ENCODE peak calls at places on chromosomes 13 and 19, in four cellular contexts. One of them, this sample, is unnamed.

GRCh38 chr19:19964416-19964815 is 63.7 kb downstream of the ZNF93 start:
- DNase-seq in fibroblast of lung: no peak
- DNase-seq in H1: no peak
- DNase-seq in upper lobe of right lung: no peak
- DNase-seq in this sample: no peak

GRCh38 chr13:110734561-110734960 is 21.1 kb downstream of the ING1 start:
- DNase-seq in fibroblast of lung: no peak
- DNase-seq in H1: no peak
- DNase-seq in upper lobe of right lung: no peak
- DNase-seq in this sample: no peak

GRCh38 chr13:44903596-44903995 is 85.7 kb downstream of the NUFIP1 start:
- DNase-seq in fibroblast of lung: peak; percentile 91
- DNase-seq in H1: no peak
- DNase-seq in upper lobe of right lung: peak; percentile 67
- DNase-seq in this sample: no peak

GRCh38 chr19:38952395-38953165 is 21.8 kb downstream of the MRPS12 start:
- DNase-seq in fibroblast of lung: no peak
- DNase-seq in H1: no peak
- DNase-seq in upper lobe of right lung: no peak
- DNase-seq in this sample: no peak

GRCh38 chr13:81582381-81582780 is 1241.5 kb upstream of the SPRY2 start:
- DNase-seq in fibroblast of lung: no peak
- DNase-seq in H1: no peak
- DNase-seq in upper lobe of right lung: no peak
- DNase-seq in this sample: no peak

GRCh38 chr19:18637644-18638630 is 1.1 kb downstream of the KLHL26 start:
- DNase-seq in fibroblast of lung: no peak
- DNase-seq in H1: no peak
- DNase-seq in upper lobe of right lung: no peak
- DNase-seq in this sample: no peak

GRCh38 chr13:75365724-75366173 is 116.2 kb downstream of the TBC1D4 start:
- DNase-seq in fibroblast of lung: peak; percentile 96
- DNase-seq in H1: no peak
- DNase-seq in upper lobe of right lung: no peak
- DNase-seq in this sample: no peak

GRCh38 chr13:112719016-112719415 is 29.2 kb downstream of the ATP11A start:
- DNase-seq in fibroblast of lung: peak; percentile 79
- DNase-seq in H1: no peak
- DNase-seq in upper lobe of right lung: no peak
- DNase-seq in this sample: no peak

GRCh38 chr13:97256343-97256783 is 34.2 kb downstream of the MBNL2 start:
- DNase-seq in fibroblast of lung: peak; percentile 99
- DNase-seq in H1: no peak
- DNase-seq in upper lobe of right lung: no peak
- DNase-seq in this sample: no peak

GRCh38 chr13:59452189-59452588 is 711.5 kb downstream of the DIAPH3 start:
- DNase-seq in fibroblast of lung: no peak
- DNase-seq in H1: no peak
- DNase-seq in upper lobe of right lung: no peak
- DNase-seq in this sample: no peak

GRCh38 chr13:28423010-28423409 is 71.9 kb downstream of the FLT1 start:
- DNase-seq in fibroblast of lung: no peak
- DNase-seq in H1: no peak
- DNase-seq in upper lobe of right lung: peak; percentile 77
- DNase-seq in this sample: no peak

GRCh38 chr19:23283925-23284324 is 33.7 kb upstream of the ZNF724 start:
- DNase-seq in fibroblast of lung: peak; percentile 10
- DNase-seq in H1: peak; percentile 54
- DNase-seq in upper lobe of right lung: no peak
- DNase-seq in this sample: peak; percentile 29
- H3K9me3 ChIP-seq in fibroblast of lung: no peaks in the 10 kb centered on the region
- H3K9me3 ChIP-seq in H1: peaks cover 8% of the 10 kb centered on the region
- H3K9me3 ChIP-seq in upper lobe of right lung: no peaks in the 10 kb centered on the region
- H3K9me3 ChIP-seq in this sample: no peaks in the 10 kb centered on the region

GRCh38 chr19:11806354-11807098 is 7.5 kb upstream of the ZNF440 start:
- DNase-seq in fibroblast of lung: no peak
- DNase-seq in H1: no peak
- DNase-seq in upper lobe of right lung: no peak
- DNase-seq in this sample: no peak
- H3K9me3 ChIP-seq in fibroblast of lung: peaks cover 4% of the 10 kb centered on the region
- H3K9me3 ChIP-seq in H1: peaks cover 36% of the 10 kb centered on the region
- H3K9me3 ChIP-seq in upper lobe of right lung: peaks cover 29% of the 10 kb centered on the region
- H3K9me3 ChIP-seq in this sample: peaks cover 16% of the 10 kb centered on the region

DNA sequence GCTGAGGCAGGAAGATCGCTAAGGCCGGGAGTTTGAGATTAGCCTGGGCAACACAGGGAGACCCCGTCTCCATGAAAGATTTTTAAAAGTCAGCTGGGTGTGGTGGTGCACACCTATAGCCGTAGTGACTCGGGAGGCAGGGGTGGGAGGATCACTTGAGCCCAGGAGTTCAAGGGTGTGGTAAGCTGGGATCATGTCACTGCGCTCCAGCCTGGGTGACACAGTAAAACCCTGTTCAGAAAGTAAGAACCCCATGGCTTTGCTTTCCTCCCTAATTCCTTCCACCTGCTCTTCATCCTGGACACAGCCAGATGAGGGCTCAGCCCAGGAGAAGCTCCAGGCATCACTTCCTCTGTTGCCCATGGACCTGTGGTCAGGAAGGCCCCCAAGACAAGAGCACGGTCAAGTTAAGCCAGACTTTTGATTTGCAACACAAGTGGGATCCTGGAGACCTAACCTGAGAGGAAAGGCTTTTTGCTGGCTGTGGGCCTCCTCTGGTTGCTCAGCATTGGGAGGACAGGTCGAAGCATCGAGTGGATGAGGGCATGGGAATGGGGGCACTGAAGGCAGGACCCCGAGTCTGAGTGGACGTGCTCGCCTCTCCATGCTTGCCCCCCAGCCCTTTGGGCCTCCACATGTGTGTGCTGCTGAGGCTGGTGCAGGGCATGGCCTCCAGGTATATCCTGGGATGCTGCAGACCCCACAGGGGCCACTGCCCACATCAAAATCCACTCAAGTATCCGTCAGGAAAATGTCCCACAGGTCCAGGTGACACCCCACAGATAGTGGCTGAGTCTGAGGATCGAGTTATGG is 25.4 kb downstream of the TUBA3C start:
- DNase-seq in fibroblast of lung: no peak
- DNase-seq in H1: no peak
- DNase-seq in upper lobe of right lung: peak; percentile 36
- DNase-seq in this sample: no peak
- H3K9me3 ChIP-seq in fibroblast of lung: no peaks in the 10 kb centered on the region
- H3K9me3 ChIP-seq in H1: peaks cover 100% of the 10 kb centered on the region
- H3K9me3 ChIP-seq in upper lobe of right lung: no peaks in the 10 kb centered on the region
- H3K9me3 ChIP-seq in this sample: no peaks in the 10 kb centered on the region

DNA sequence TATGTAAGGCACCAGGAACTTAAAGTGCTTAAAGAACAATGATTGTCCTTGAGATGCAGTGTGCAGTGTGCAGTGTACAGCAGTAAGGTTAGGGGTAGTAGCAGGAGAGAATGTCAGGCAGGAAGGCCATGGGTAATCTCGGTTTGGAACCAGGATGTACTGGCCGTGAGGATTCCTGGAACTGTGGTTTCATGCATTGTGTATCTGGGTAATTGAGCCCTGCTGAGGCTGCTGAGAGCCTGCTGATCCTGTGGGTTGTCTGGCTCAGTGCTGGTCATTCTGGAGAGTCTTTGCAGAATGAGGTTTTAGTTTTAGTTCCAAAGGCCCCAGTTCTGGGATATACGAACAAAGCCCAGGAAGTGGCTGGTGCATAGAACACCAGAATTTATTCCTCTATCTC is 71.0 kb downstream of the ZNF568 start:
- DNase-seq in fibroblast of lung: no peak
- DNase-seq in H1: no peak
- DNase-seq in upper lobe of right lung: no peak
- DNase-seq in this sample: no peak
- H3K9me3 ChIP-seq in fibroblast of lung: no peaks in the 10 kb centered on the region
- H3K9me3 ChIP-seq in H1: peaks cover 53% of the 10 kb centered on the region
- H3K9me3 ChIP-seq in upper lobe of right lung: no peaks in the 10 kb centered on the region
- H3K9me3 ChIP-seq in this sample: peaks cover 2% of the 10 kb centered on the region

GRCh38 chr19:56403261-56403660 is 871 bp upstream of the ZNF583 start:
- DNase-seq in fibroblast of lung: peak; percentile 40
- DNase-seq in H1: no peak
- DNase-seq in upper lobe of right lung: no peak
- DNase-seq in this sample: no peak

GRCh38 chr19:56400485-56400884 is 3.6 kb upstream of the ZNF583 start:
- DNase-seq in fibroblast of lung: no peak
- DNase-seq in H1: no peak
- DNase-seq in upper lobe of right lung: no peak
- DNase-seq in this sample: no peak

GRCh38 chr19:56403764-56404704 is at the start of gene ZNF583:
- DNase-seq in fibroblast of lung: peak; percentile 97
- DNase-seq in H1: peak; percentile 57
- DNase-seq in upper lobe of right lung: peak; percentile 98
- DNase-seq in this sample: peak; percentile 84

GRCh38 chr19:56404705-56405056 is 549 bp downstream of the ZNF583 start:
- DNase-seq in fibroblast of lung: no peak
- DNase-seq in H1: no peak
- DNase-seq in upper lobe of right lung: no peak
- DNase-seq in this sample: no peak

DNA sequence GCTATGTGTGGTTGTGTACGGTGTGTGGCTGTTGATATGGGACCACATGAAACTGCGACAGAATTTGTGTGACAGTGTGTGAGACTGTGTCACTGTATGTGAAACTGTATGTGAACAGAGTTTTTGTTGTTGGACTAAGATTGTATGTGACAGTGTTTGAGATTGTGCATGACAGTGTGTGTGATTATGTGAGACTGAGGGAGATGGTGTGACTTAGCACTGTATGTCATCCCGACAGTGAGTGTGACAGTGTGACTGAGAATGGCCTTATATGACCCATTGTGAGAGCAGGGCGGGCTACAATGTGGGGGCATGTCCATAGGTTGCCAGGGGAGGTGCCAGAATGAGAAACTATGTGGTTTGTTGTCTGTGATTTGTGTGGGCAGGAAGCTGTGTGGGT is 930 bp downstream of the ZNF583 start:
- DNase-seq in fibroblast of lung: peak; percentile 11
- DNase-seq in H1: no peak
- DNase-seq in upper lobe of right lung: no peak
- DNase-seq in this sample: no peak
- H3K9me3 ChIP-seq in fibroblast of lung: peaks cover 2% of the 10 kb centered on the region
- H3K9me3 ChIP-seq in H1: peaks cover 14% of the 10 kb centered on the region
- H3K9me3 ChIP-seq in upper lobe of right lung: peaks cover 14% of the 10 kb centered on the region
- H3K9me3 ChIP-seq in this sample: peaks cover 11% of the 10 kb centered on the region

GRCh38 chr13:51785592-51786424 is 18.2 kb downstream of the DHRS12 start:
- DNase-seq in fibroblast of lung: peak; percentile 47
- DNase-seq in H1: no peak
- DNase-seq in upper lobe of right lung: no peak
- DNase-seq in this sample: no peak
- H3K9me3 ChIP-seq in fibroblast of lung: no peaks in the 10 kb centered on the region
- H3K9me3 ChIP-seq in H1: no peaks in the 10 kb centered on the region
- H3K9me3 ChIP-seq in upper lobe of right lung: no peaks in the 10 kb centered on the region
- H3K9me3 ChIP-seq in this sample: no peaks in the 10 kb centered on the region

GRCh38 chr13:48621056-48621455 is 32.7 kb upstream of the CYSLTR2 start:
- DNase-seq in fibroblast of lung: no peak
- DNase-seq in H1: no peak
- DNase-seq in upper lobe of right lung: no peak
- DNase-seq in this sample: no peak
- H3K9me3 ChIP-seq in fibroblast of lung: no peaks in the 10 kb centered on the region
- H3K9me3 ChIP-seq in H1: peaks cover 17% of the 10 kb centered on the region
- H3K9me3 ChIP-seq in upper lobe of right lung: peaks cover 6% of the 10 kb centered on the region
- H3K9me3 ChIP-seq in this sample: no peaks in the 10 kb centered on the region

GRCh38 chr19:58003153-58003828 is 671 bp upstream of the ZNF606 start:
- DNase-seq in fibroblast of lung: peak; percentile 32
- DNase-seq in H1: no peak
- DNase-seq in upper lobe of right lung: no peak
- DNase-seq in this sample: no peak
- H3K9me3 ChIP-seq in fibroblast of lung: peaks cover 5% of the 10 kb centered on the region
- H3K9me3 ChIP-seq in H1: peaks cover 28% of the 10 kb centered on the region
- H3K9me3 ChIP-seq in upper lobe of right lung: peaks cover 51% of the 10 kb centered on the region
- H3K9me3 ChIP-seq in this sample: peaks cover 27% of the 10 kb centered on the region

DNA sequence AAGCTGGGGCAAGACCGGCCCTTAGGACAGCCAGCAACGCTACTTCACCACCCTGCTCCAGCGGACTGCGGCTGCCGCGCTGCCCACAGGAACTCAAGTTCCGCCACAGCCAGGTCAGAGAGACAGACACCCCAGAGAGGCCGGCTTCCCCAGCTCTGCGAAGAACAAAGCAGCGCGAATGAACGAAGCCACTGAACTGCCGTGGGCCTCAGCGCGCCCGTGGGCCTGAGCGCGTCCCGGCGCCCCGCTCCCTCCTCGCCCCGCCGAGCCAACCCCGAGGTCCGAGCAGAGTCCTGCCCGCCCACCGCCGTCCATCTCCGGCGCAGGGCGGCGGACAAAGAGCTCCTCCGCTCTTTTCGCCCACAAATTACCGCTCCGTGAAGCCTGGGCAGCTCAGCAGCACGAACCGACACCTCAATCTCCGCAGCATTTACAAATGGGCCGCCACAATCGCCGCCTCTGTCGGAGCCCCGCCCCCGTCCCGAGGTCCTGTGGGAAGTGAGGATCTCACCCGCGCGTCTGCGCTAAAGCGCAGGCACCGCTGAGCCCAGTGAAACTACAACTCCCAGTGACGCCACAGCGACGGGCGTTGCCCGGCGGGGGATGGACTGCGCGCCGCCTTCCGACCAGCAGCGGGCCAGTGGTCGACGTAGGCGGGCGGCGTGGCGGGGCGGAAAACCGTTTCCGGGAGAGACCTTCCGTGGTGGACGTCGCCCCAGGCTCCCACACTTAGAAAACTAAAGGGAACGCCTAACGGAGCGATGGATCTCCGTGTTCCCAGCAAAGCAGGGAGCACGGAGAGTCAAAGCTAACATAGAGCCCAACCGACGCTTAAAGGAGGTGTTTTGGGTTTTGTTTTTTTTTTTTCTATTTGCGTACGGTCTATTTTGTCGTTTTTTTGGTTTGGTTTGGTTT is 158.7 kb downstream of the RNF17 start:
- DNase-seq in fibroblast of lung: peak; percentile 98
- DNase-seq in H1: peak; percentile 92
- DNase-seq in upper lobe of right lung: peak; percentile 99
- DNase-seq in this sample: peak; percentile 86
- H3K9me3 ChIP-seq in fibroblast of lung: no peaks in the 10 kb centered on the region
- H3K9me3 ChIP-seq in H1: no peaks in the 10 kb centered on the region
- H3K9me3 ChIP-seq in upper lobe of right lung: no peaks in the 10 kb centered on the region
- H3K9me3 ChIP-seq in this sample: no peaks in the 10 kb centered on the region

This sample was measured in T-helper 17 cell.